ENCODE peak calls at places on chromosomes 16 and 17, in seven cellular contexts. W is stimulated activated CD4-positive, alpha-beta T cell treated with anti-CD3 and anti-CD28 coated beads, TNF-alpha, amount 100 ng/mL, for 1 hour; E is HTR-8/SVneo; Y is astrocyte of the spinal cord; N is NCI-H1105 treated with DMSO at 0.1 percent for 48 hours; M is bronchial epithelial cell; A is dorsolateral prefrontal cortex. O is an unnamed sample.

GRCh38 chr17:14790518-14790917 is 474.6 kb downstream of the PMP22 start:
- DNase-seq in E (no peak), Y (peak), N (no peak), A (no peak), M (no peak), W (no peak), O (peak)

GRCh38 chr17:77312786-77313599 is 172.2 kb downstream of the SEC14L1 start:
- DNase-seq in Y (peak), E (no peak), N (no peak), W (no peak), M (no peak), A (peak), O (peak)

GRCh38 chr17:64706224-64707076 is 44.3 kb upstream of the SMURF2 start:
- DNase-seq in Y (no peak), E (no peak), A (no peak), M (peak), W (no peak), N (no peak), O (no peak)

GRCh38 chr17:22516861-22517636 is 824.7 kb downstream of the KCNJ18 start:
- DNase-seq in N (no peak), Y (no peak), M (no peak), W (no peak), A (no peak), E (no peak), O (no peak)

GRCh38 chr17:58960068-58960467 is 146.6 kb downstream of the TRIM37 start:
- DNase-seq in A (no peak), E (peak), W (no peak), N (peak), M (peak), Y (peak), O (peak)

GRCh38 chr17:72336026-72336803 is 215.4 kb downstream of the SOX9 start:
- DNase-seq in A (no peak), M (no peak), Y (peak), E (no peak), N (peak), W (no peak), O (no peak)

GRCh38 chr17:17694229-17695081 is 13.2 kb downstream of the RAI1 start:
- DNase-seq in Y (peak), M (peak), A (peak), N (peak), W (peak), E (peak), O (peak)

GRCh38 chr17:39018267-39019134 is 51.3 kb upstream of the FBXO47 start:
- DNase-seq in E (no peak), M (peak), W (no peak), A (no peak), N (no peak), Y (no peak), O (no peak)

GRCh38 chr16:78744796-78745464 is 645.5 kb downstream of the WWOX start:
- DNase-seq in Y (no peak), N (no peak), A (no peak), M (peak), E (no peak), W (no peak), O (no peak)

GRCh38 chr17:50768348-50768761 is 1.0 kb upstream of the ANKRD40CL start:
- DNase-seq in A (peak), Y (no peak), M (no peak), E (no peak), W (no peak), N (no peak), O (no peak)

GRCh38 chr17:73696251-73696650 is 52.0 kb upstream of the SDK2 start:
- DNase-seq in A (no peak), Y (no peak), E (no peak), N (no peak), W (no peak), M (no peak), O (no peak)

GRCh38 chr16:87487361-87487924 is 5.4 kb downstream of the ZCCHC14 start:
- DNase-seq in W (no peak), E (no peak), M (peak), A (no peak), Y (no peak), N (peak), O (no peak)

GRCh38 chr16:24151482-24151939 is 104.6 kb upstream of the CACNG3 start:
- DNase-seq in E (no peak), A (no peak), Y (peak), M (no peak), W (no peak), N (no peak), O (no peak)

GRCh38 chr17:32882734-32883133 is 5.8 kb upstream of the MYO1D start:
- DNase-seq in W (no peak), M (peak), A (peak), E (no peak), N (no peak), Y (no peak), O (no peak)

GRCh38 chr16:71648921-71649320 is 22.9 kb downstream of the MARVELD3 start:
- DNase-seq in A (no peak), Y (no peak), N (no peak), W (no peak), M (peak), E (no peak), O (peak)

GRCh38 chr16:11061629-11062270 is 117.4 kb downstream of the CLEC16A start:
- DNase-seq in Y (no peak), W (no peak), N (no peak), A (no peak), M (no peak), E (no peak), O (no peak)

GRCh38 chr17:59154335-59154720 is 658 bp downstream of the SKA2 start:
- DNase-seq in E (peak), M (peak), W (no peak), Y (no peak), N (peak), A (no peak), O (peak)

GRCh38 chr17:57874434-57875108 is 24.7 kb upstream of the MRPS23 start:
- DNase-seq in A (peak), W (no peak), E (peak), Y (peak), M (peak), N (no peak), O (peak)

GRCh38 chr16:12539185-12539929 is 264.3 kb downstream of the CPPED1 start:
- DNase-seq in E (no peak), N (peak), M (peak), A (no peak), Y (peak), W (no peak), O (peak)

GRCh38 chr17:1640329-1641064 is 5.0 kb downstream of the SCARF1 start:
- DNase-seq in M (no peak), N (no peak), E (no peak), A (peak), W (no peak), Y (no peak), O (no peak)

GRCh38 chr16:55398683-55399230 is 74.8 kb downstream of the IRX6 start:
- DNase-seq in N (no peak), Y (no peak), E (no peak), M (no peak), A (no peak), W (no peak), O (no peak)

GRCh38 chr17:21078056-21078825 is 35.4 kb upstream of the USP22 start:
- DNase-seq in E (no peak), A (no peak), N (no peak), M (no peak), W (no peak), Y (no peak), O (no peak)

GRCh38 chr16:77971306-77972131 is 50.8 kb upstream of the CLEC3A start:
- DNase-seq in W (peak), M (peak), A (peak), E (peak), N (peak), Y (peak), O (peak)

GRCh38 chr17:10807704-10808128 is 3.8 kb upstream of the TMEM238L start:
- DNase-seq in N (no peak), M (no peak), A (no peak), Y (no peak), E (no peak), W (no peak), O (no peak)

GRCh38 chr17:45873728-45874127 is 20.6 kb upstream of the MAPT start:
- DNase-seq in M (peak), N (no peak), Y (no peak), W (no peak), A (no peak), E (peak), O (no peak)

GRCh38 chr16:68013440-68013839 is 2.3 kb downstream of the DPEP2NB start:
- DNase-seq in Y (no peak), N (no peak), A (no peak), E (no peak), M (peak), W (no peak), O (no peak)

GRCh38 chr17:27552467-27552779 is 78.6 kb upstream of the LGALS9 start:
- DNase-seq in E (peak), M (peak), N (no peak), W (no peak), A (no peak), Y (no peak), O (peak)

GRCh38 chr17:46979023-46979870 is at the start of gene RPRML:
- DNase-seq in W (no peak), A (no peak), Y (no peak), M (no peak), E (peak), N (peak), O (peak)

GRCh38 chr17:62774338-62774737 is 33.8 kb downstream of the MARCHF10 start:
- DNase-seq in Y (no peak), W (no peak), E (no peak), A (no peak), N (no peak), M (no peak), O (no peak)

GRCh38 chr17:57158795-57159194 is 73.7 kb downstream of the AKAP1 start:
- DNase-seq in E (no peak), Y (no peak), N (no peak), W (no peak), A (no peak), M (no peak), O (no peak)

GRCh38 chr17:50218771-50219315 is 17.4 kb upstream of the COL1A1 start:
- DNase-seq in N (no peak), E (no peak), Y (peak), M (peak), A (no peak), W (no peak), O (peak)

GRCh38 chr16:10500582-10500981 is 79.8 kb downstream of the EMP2 start:
- DNase-seq in A (no peak), W (no peak), E (no peak), M (no peak), N (no peak), Y (no peak), O (no peak)

O was measured in choroid plexus epithelial cell.